ENCODE peak calls at places on chromosomes 13 and 19, in five cellular contexts. Z is heart left ventricle, I is foreskin fibroblast, O is AG10803, G is colonic mucosa. F is an unnamed sample.

GRCh38 chr13:39835253-39835652 is 179.8 kb downstream of the COG6 start:
- DNase-seq in Z (no peak), I (no peak), O (no peak), G (no peak), F (peak; percentile 45)

GRCh38 chr13:79883216-79883615 is 402.3 kb downstream of the NDFIP2 start:
- DNase-seq in Z (no peak), I (no peak), O (no peak), G (no peak), F (no peak)

GRCh38 chr13:111664060-111664459 is 343.6 kb downstream of the TEX29 start:
- DNase-seq in Z (no peak), I (no peak), O (no peak), G (no peak), F (no peak)

GRCh38 chr13:37194428-37194861 is 89.0 kb upstream of the CSNK1A1L start:
- DNase-seq in Z (no peak), I (peak; percentile 54), O (peak; percentile 76), G (no peak), F (peak; percentile 85)

GRCh38 chr19:15022752-15023151 is 26.5 kb upstream of the CASP14 start:
- DNase-seq in Z (no peak), I (no peak), O (no peak), G (no peak), F (no peak)

GRCh38 chr19:12828494-12828893 is 5.9 kb downstream of the RTBDN start:
- DNase-seq in Z (no peak), I (no peak), O (no peak), G (peak; percentile 63), F (no peak)

GRCh38 chr19:16070366-16070990 is 5.8 kb upstream of the TPM4 start:
- DNase-seq in Z (peak; percentile 81), I (no peak), O (no peak), G (peak; percentile 96), F (no peak)

GRCh38 chr13:57624565-57625435 is 6.7 kb upstream of the PCDH17 start:
- DNase-seq in Z (no peak), I (no peak), O (peak; percentile 53), G (no peak), F (peak; percentile 68)

GRCh38 chr19:10915511-10916091 is 12.8 kb downstream of the YIPF2 start:
- DNase-seq in Z (peak; percentile 58), I (peak; percentile 98), O (peak; percentile 97), G (no peak), F (peak; percentile 74)

GRCh38 chr19:7550987-7551761 is 15.7 kb downstream of the PNPLA6 start:
- DNase-seq in Z (no peak), I (no peak), O (no peak), G (peak; percentile 83), F (peak; percentile 59)

GRCh38 chr19:18364826-18365528 is 21.0 kb upstream of the GDF15 start:
- DNase-seq in Z (no peak), I (peak; percentile 99), O (peak; percentile 99), G (peak; percentile 93), F (peak; percentile 99)

GRCh38 chr19:35349614-35350521 is 2.2 kb downstream of the FFAR1 start:
- DNase-seq in Z (peak; percentile 45), I (no peak), O (no peak), G (no peak), F (no peak)

GRCh38 chr13:105948143-105948542 is 587.3 kb downstream of the EFNB2 start:
- DNase-seq in Z (no peak), I (no peak), O (no peak), G (no peak), F (no peak)

GRCh38 chr13:103656329-103656728 is 590.1 kb upstream of the SLC10A2 start:
- DNase-seq in Z (no peak), I (no peak), O (no peak), G (no peak), F (no peak)

GRCh38 chr19:15265849-15266248 is 33.6 kb upstream of the EPHX3 start:
- DNase-seq in Z (peak; percentile 91), I (peak; percentile 97), O (peak; percentile 95), G (peak; percentile 66), F (peak; percentile 99)

GRCh38 chr19:49892716-49893115 is 4.0 kb downstream of the IL4I1 start:
- DNase-seq in Z (no peak), I (no peak), O (no peak), G (no peak), F (no peak)

GRCh38 chr19:49894011-49894664 is 2.5 kb downstream of the IL4I1 start:
- DNase-seq in Z (peak; percentile 38), I (no peak), O (no peak), G (no peak), F (no peak)

GRCh38 chr19:49891393-49891792 is 5.3 kb downstream of the IL4I1 start:
- DNase-seq in Z (peak; percentile 60), I (no peak), O (no peak), G (no peak), F (no peak)

GRCh38 chr19:49894879-49895565 is 1.7 kb downstream of the IL4I1 start:
- DNase-seq in Z (peak; percentile 54), I (no peak), O (no peak), G (no peak), F (no peak)

DNA sequence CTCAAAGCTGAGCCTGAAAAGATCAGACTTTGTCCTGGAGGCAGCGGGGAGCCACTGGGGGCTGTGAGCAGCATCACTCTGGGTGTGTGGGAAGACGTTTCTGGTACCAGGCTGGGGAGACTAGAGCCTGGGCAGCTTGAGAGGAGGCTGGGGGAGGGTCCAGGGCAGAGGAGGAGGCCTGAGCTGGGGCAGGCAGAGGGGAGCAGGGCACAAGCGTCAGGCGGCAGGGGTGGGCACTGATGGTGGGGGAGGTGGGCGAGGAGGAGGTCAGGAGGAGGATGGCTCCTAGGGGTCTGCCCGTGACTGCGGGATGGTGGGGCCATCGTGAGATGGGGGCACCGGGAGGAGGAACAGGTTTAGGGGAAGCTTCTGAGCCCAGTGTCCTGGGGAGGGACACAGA is 3.6 kb downstream of the IL4I1 start:
- DNase-seq in Z (peak; percentile 44), I (no peak), O (no peak), G (no peak), F (no peak)
- H3K4me3 ChIP-seq in Z (no peak overlapping the region), I (no peak overlapping the region), O (no peak overlapping the region), G (no peak overlapping the region), F (no peak overlapping the region)

GRCh38 chr13:33678084-33678483 is 139.9 kb upstream of the RFC3 start:
- DNase-seq in Z (no peak), I (no peak), O (no peak), G (no peak), F (no peak)
- TF ChIP-seq CTCF in Z (no peak), I (no peak), O (no peak), G (no peak), F (no peak)

GRCh38 chr19:3283886-3284657 is 59.6 kb downstream of the CELF5 start:
- DNase-seq in Z (no peak), I (no peak), O (no peak), G (no peak), F (no peak)
- H3K4me3 ChIP-seq in Z (no peak overlapping the region), I (no peak overlapping the region), O (no peak overlapping the region), G (peak overlapping the region; percentile 26), F (no peak overlapping the region)

GRCh38 chr19:56270676-56271075 is 1.9 kb upstream of the EDDM13 start:
- DNase-seq in Z (no peak), I (no peak), O (no peak), G (no peak), F (no peak)

GRCh38 chr19:56271096-56271495 is 1.5 kb upstream of the EDDM13 start:
- DNase-seq in Z (no peak), I (no peak), O (no peak), G (no peak), F (no peak)

GRCh38 chr19:56269348-56269747 is 3.2 kb upstream of the EDDM13 start:
- DNase-seq in Z (no peak), I (no peak), O (no peak), G (no peak), F (no peak)

GRCh38 chr19:56273563-56274117 is 1.1 kb downstream of the EDDM13 start:
- DNase-seq in Z (no peak), I (no peak), O (peak; percentile 24), G (no peak), F (peak; percentile 8)

GRCh38 chr19:56272448-56272847 is at the start of gene EDDM13:
- DNase-seq in Z (no peak), I (no peak), O (no peak), G (no peak), F (no peak)
- TF ChIP-seq CTCF in Z (no peak), I (no peak), O (no peak), G (no peak), F (no peak)

GRCh38 chr19:31589109-31589508 is 239.9 kb upstream of the TSHZ3 start:
- DNase-seq in Z (no peak), I (no peak), O (no peak), G (no peak), F (no peak)

GRCh38 chr19:31586282-31586681 is 237.0 kb upstream of the TSHZ3 start:
- DNase-seq in Z (no peak), I (no peak), O (no peak), G (no peak), F (peak; percentile 2)

GRCh38 chr19:31578326-31578725 is 229.1 kb upstream of the TSHZ3 start:
- DNase-seq in Z (no peak), I (no peak), O (no peak), G (no peak), F (no peak)

DNA sequence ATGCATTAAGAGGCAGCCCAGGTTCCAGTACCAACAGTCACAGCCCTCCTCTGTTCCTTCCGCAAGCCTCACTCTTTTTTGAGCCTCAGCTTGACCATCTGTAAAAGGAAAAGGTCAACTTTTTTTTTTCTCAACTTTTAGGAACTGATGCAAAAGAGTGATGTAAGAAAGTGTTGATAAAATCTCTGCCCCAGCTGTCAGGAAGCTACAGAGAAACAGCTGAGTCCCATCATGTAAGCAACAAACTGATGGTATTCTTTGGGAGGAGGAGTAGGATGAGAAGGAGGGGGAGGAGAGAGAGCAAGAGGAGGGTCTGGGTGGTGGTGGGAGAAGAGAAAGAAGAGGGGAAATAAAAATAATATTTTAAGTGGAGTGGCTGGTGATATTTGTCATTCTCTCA is 233.9 kb upstream of the TSHZ3 start:
- DNase-seq in Z (no peak), I (no peak), O (no peak), G (no peak), F (no peak)
- H3K4me3 ChIP-seq in Z (no peak overlapping the region), I (no peak overlapping the region), O (no peak overlapping the region), G (no peak overlapping the region), F (no peak overlapping the region)

GRCh38 chr19:45584332-45585157 is at the start of gene OPA3:
- DNase-seq in Z (peak; percentile 100), I (peak; percentile 100), O (peak; percentile 100), G (peak; percentile 100), F (peak; percentile 100)
- TF ChIP-seq CTCF in Z (no peak), I (no peak), O (no peak), G (no peak), F (no peak)

GRCh38 chr13:42893346-42893745 is 98.7 kb downstream of the EPSTI1 start:
- DNase-seq in Z (no peak), I (peak; percentile 76), O (peak; percentile 89), G (no peak), F (peak; percentile 57)
- H3K4me3 ChIP-seq in Z (no peak overlapping the region), I (no peak overlapping the region), O (no peak overlapping the region), G (no peak overlapping the region), F (no peak overlapping the region)

DNA sequence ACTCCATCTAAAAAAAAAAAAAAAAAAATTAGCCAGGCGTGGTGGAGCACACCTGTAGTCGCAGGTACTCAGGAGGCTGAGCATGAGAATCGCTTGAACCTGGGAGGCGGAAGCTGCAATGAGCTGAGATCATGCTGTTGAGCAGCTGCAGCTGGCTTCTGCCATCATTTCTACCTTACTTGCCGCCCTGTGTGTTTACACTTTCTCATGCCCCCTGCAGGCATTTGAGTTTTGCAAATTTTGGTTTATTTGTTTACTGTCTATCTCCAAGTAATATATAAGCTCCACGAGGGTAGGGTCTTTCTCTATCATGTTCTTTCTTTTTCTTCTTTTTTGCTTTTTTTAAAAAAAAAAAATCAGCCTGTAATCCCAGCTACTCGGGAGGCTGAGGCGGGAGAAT is 18.0 kb downstream of the CACNG6 start:
- DNase-seq in Z (no peak), I (no peak), O (no peak), G (no peak), F (no peak)
- TF ChIP-seq CTCF in Z (no peak), I (no peak), O (no peak), G (no peak), F (no peak)

F was measured in astrocyte of the spinal cord.